ENCODE peak calls at places on chromosomes 13 and 19, in five cellular contexts. P is K562, F is HCT116, D is HepG2, W is GM12878. J is an unnamed sample.

GRCh38 chr13:110471833-110472162 is 89.7 kb downstream of the RAB20 start:
- DNase-seq in F (no peak), D (no peak), W (peak), P (peak), J (no peak)

GRCh38 chr13:102907886-102908515 is 62.2 kb downstream of the ERCC5 start:
- DNase-seq in D (no peak), W (no peak), F (no peak), P (no peak), J (no peak)

GRCh38 chr13:50910483-50910805 is 853 bp downstream of the RNASEH2B start:
- DNase-seq in W (no peak), F (peak), D (peak), P (peak), J (peak)

GRCh38 chr13:41148421-41149283 is 16.1 kb upstream of the KBTBD6 start:
- DNase-seq in F (no peak), W (no peak), P (peak), D (no peak), J (no peak)

GRCh38 chr13:110712849-110713641 is 455 bp upstream of the ING1 start:
- DNase-seq in F (peak), P (peak), W (peak), D (peak), J (peak)

GRCh38 chr19:17553256-17553655 is 2.2 kb upstream of the COLGALT1 start:
- DNase-seq in P (peak), W (no peak), D (no peak), F (no peak), J (peak)

GRCh38 chr13:41352935-41353801 is 42.1 kb downstream of the NAA16 start:
- DNase-seq in F (peak), D (peak), W (peak), P (peak), J (peak)

GRCh38 chr13:36275190-36276002 is 22.2 kb downstream of the CCDC169 start:
- DNase-seq in D (peak), W (no peak), P (peak), F (no peak), J (peak)

GRCh38 chr13:46686171-46686570 is 110.8 kb downstream of the ESD start:
- DNase-seq in D (no peak), W (no peak), F (no peak), P (no peak), J (no peak)

GRCh38 chr13:22561581-22561980 is 619.2 kb upstream of the SGCG start:
- DNase-seq in F (no peak), P (no peak), W (no peak), D (no peak), J (no peak)

GRCh38 chr13:99614465-99614885 is 113.2 kb downstream of the TM9SF2 start:
- DNase-seq in W (no peak), P (peak), D (peak), F (no peak), J (peak)

GRCh38 chr19:10112037-10112751 is 701 bp downstream of the P2RY11 start:
- DNase-seq in D (no peak), W (no peak), F (no peak), P (peak), J (no peak)

DNA sequence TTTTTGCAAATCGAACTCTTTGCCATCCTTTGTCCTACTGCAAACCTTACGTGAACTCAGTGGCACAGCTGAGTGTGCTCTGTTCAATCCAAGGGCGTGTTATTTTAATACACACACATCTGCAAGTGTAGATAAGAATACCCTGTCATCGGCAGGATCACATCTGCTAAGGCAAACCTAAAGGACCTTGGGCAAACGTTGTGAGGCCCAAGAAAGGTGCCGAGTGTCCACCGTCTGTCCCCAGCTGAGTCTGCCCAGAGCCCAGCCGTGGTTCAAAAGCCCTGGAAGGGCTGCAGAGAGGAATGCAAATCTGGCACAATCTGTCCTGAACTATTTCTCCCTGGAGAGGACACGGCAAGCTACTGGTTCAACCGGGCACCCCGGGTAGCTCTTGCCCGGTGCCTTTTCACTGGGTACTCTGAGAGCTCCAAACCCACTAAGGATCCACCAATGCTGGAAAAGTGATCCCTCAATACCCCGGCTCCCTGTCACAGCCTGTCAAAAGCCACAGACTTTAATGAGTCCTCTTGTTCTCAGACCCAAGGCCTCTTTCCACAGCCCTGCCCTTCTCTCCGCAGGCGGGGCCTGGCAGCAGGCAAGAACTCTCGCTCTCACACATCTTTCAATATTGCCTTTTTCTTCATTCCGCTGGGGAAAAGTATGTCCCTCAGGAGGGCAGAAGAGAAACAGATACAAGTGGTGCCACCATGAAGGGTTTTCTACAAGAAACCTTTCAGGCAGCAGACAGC is 17.0 kb downstream of the SLC7A1 start:
- DNase-seq in P (peak), W (no peak), D (no peak), F (no peak), J (no peak)
- TF ChIP-seq REST in P (no peak), W (no peak), D (no peak), F (no peak), J (no peak)

DNA sequence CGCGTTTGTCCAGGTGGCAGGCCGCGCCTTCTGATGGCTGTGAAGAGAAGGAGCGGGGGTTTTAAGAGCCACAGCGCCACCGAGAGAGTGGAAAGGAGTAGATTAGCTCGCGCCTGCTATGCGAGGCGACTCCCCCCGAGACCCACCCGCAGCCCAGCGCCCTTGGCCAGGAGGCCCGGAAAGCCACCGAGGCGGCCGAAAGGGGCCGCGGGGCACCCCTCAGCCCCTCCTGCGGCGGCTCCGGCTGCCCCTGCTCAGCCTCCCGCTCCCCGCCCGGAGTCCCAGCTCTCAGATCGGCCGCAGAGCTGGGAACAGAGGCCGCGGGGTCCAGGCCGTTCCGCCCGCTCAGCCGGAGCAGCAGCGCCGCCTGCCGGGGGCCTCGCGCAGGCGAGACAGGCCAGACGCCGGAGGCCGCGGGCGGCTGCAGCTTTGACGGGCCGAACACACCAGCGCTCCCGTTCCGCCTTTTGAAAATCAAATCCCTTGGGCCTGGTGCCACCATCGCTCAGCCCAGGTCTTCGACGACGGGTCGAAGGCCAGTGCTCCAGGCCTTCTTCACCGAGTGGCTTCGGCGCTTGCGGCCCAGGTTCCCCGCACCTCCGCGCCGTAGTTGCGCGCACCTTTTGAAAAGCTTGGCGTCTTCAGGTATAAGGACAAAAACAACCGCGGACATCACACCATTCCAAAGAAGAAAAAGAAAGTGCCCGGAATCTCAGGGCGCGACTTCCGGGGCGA is 15.3 kb downstream of the CDX2 start:
- DNase-seq in P (peak), D (peak), W (no peak), F (peak), J (peak)
- TF ChIP-seq EZH2 in P (no peak), D (no peak), W (no peak), F (no peak), J (peak)

DNA sequence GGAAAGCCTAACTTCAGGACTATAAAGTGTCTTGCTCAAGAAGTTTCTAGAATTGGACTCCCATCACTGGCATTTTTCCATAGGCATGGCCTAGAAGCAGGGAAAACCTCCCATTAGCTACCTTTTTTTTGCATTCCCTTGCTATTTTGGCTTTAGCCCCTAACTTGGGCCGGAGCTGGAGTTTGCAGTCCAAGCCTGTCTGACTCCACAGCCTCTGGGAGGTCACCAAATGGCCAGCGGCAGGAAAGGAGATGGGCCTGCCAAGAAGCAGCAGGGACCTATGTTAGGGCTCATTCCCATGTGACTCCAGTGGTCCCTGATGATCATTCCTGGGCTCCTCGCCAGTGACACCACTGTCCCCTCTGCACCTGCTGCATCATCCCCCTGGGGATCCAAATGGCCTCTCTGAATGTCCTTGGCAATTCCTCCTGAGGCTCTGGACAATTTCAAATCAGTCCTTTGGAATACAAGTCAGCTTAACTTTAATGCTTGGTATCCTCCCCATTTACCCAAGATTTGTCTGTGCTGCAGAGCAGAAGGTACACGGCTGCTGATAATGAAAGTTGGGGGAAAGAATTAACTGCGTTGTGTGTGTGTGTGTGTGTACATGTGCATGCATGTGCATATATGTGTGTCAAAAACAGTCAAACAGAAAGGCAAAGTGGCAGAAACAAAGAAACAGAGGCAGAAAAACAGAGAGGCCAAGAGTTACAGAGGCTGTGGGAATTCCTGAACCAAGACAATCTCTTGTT is 69.8 kb upstream of the SERP2 start:
- DNase-seq in W (no peak), F (no peak), D (no peak), P (no peak), J (no peak)
- TF ChIP-seq REST in W (no peak), F (no peak), D (no peak), P (no peak), J (no peak)

GRCh38 chr13:113746143-113746525 is 12.9 kb upstream of the TMEM255B start:
- DNase-seq in W (no peak), P (no peak), F (no peak), D (peak), J (peak)

GRCh38 chr13:113742445-113743120 is 16.4 kb upstream of the TMEM255B start:
- DNase-seq in D (no peak), F (no peak), P (no peak), W (no peak), J (no peak)

GRCh38 chr13:113745059-113745458 is 14.0 kb upstream of the TMEM255B start:
- DNase-seq in D (no peak), W (no peak), F (no peak), P (no peak), J (no peak)

GRCh38 chr13:113743366-113744195 is 15.4 kb upstream of the TMEM255B start:
- DNase-seq in D (no peak), F (no peak), P (no peak), W (no peak), J (no peak)

DNA sequence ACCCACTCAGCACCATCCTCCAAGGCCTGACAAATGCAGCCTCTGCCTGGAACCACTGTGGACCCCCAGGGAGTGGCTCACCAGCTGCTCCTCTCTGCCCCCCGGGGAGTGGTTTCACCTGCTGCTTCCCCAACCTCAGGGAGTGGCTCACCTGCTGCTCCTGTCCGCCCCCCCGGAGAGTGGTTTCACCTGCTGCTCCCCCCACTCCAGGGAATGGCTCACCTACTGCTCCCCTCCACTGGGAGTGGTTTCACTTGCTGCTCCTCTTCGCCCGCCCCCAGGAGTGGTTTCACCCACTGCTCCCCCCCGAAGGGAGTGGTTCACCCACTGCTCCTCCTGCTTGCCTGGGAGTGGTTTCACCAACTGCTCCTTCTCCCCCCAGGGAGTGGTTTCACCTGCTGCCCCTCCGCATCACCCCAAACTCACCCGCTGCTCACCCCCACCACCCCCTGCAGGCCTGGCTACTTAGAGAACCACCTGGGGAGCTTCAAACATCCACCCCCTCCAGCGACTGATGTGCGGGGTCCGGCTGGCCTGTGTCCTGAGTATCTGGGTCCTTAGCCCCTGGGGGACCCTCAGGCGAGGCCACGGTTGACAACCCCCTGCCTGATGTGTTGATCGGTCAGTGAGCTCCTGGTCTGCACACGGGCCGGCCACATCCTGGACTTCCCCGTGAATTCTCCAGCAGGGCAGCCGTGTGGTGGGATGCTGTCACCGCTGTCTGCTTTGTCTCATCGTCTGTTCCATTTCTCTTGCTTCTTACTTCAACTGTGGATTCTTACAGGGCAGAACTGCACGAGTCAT is 14.6 kb upstream of the TMEM255B start:
- DNase-seq in P (no peak), W (no peak), F (no peak), D (no peak), J (no peak)
- TF ChIP-seq EZH2 in P (no peak), W (no peak), F (no peak), D (no peak), J (no peak)

DNA sequence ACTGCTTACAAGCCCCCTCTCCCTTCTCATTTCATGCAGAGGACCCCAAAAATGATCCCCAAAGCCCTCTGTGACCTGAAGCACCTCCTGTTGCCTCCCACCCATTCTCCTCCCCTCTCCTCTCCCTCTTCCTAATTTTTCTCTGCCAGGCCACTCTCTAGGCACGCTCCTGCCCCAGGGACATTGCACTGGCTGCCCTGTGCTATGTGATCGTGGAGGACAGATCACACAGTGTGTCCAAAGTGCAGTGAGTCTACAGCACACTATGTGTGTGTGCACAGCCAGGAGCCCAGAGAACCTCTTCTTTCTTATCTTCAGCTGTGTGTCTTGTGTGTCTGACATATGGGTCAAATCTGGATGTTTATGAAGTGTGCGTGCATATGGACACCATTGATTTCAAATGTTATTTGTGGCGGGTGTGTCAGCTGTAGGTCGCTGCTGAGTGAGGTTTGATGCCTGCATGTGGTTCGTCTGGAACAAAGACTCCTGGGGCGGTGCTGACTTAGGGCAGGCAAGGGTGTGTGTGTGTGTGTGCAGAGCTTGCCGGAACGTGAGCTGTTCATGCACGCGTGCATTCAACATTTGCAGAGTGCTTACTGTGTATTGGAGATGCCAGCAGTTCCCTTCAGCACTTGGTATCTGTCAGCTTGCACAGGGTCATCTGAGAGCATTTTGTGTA is 2.1 kb upstream of the KLHL26 start:
- DNase-seq in D (peak), P (no peak), F (no peak), W (no peak), J (no peak)
- TF ChIP-seq REST in D (no peak), P (no peak), F (no peak), W (no peak), J (no peak)

DNA sequence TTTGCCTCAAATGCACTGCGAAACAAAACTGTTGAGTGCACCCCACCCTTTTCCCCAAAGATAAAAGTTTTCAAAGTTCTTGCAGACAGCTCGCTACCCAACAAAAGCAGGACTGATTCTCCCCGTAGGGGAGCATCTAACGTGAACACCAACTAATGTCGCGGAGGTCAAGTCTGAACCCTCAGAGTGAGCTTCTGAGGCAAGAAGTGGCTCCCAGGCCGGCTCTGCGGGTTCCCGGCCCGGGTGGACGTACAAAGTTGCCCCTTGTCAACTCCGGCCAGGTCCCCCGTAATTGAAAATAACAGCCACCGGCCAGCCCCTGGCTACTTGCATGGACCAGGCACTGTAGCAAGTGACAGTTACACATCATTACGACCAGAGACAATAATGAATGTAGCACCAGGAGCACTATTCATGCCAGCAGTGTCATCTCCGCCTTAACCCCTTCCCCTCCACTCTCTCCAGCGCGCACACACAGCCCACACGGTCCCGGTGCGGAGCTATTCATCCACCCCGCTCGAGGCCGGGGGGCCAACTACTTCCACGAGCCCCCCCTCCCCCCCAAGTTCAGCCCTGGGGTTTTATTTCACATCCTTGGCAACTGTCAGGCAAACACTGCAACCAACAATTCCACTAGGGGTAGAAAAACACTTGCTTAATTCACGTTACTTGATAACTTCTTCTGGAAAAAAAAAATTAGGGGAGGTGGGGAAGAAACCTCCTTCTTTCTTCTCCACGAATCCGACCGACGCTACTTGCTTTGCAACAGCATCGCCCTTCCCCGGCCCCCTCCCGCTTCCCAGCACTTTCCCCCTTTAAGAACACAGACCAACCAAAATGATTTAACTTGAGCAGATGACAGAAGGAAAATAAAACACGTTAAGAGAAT is 1.2 kb downstream of the KLF12 start:
- DNase-seq in D (no peak), W (no peak), F (no peak), P (no peak), J (peak)
- TF ChIP-seq EZH2 in D (no peak), W (no peak), F (no peak), P (no peak), J (no peak)

J was measured in GM23338.